ENCODE peak calls at places on chromosomes 7 and 10, in four cellular contexts. P is tibial artery, U is left lung, Z is endodermal cell. S is an unnamed sample.

GRCh38 chr7:77940647-77941046 is 142.1 kb downstream of the PHTF2 start:
- DNase-seq in P (no peak), U (no peak), Z (peak; percentile 65), S (no peak)

GRCh38 chr10:132364594-132364970 is 32.4 kb upstream of the PWWP2B start:
- DNase-seq in P (no peak), U (no peak), Z (no peak), S (no peak)

GRCh38 chr10:127254276-127254675 is 57.9 kb upstream of the INSYN2A start:
- DNase-seq in P (no peak), U (no peak), Z (no peak), S (no peak)

GRCh38 chr7:24480501-24480900 is 92.8 kb upstream of the PALS2 start:
- DNase-seq in P (no peak), U (no peak), Z (no peak), S (no peak)

GRCh38 chr7:97022451-97023306 is 2.0 kb downstream of the DLX5 start:
- DNase-seq in P (no peak), U (no peak), Z (peak; percentile 65), S (no peak)

GRCh38 chr10:49751216-49751615 is 10.9 kb downstream of the OGDHL start:
- DNase-seq in P (no peak), U (no peak), Z (no peak), S (no peak)

GRCh38 chr10:78712147-78712546 is 356.6 kb upstream of the ZMIZ1 start:
- DNase-seq in P (no peak), U (no peak), Z (peak; percentile 63), S (no peak)

GRCh38 chr7:18552943-18553584 is 57.5 kb downstream of the HDAC9 start:
- DNase-seq in P (no peak), U (no peak), Z (no peak), S (no peak)

GRCh38 chr10:30392564-30392990 is 41.4 kb upstream of the MAP3K8 start:
- DNase-seq in P (peak; percentile 63), U (peak; percentile 79), Z (peak; percentile 95), S (no peak)

GRCh38 chr7:138459300-138460175 is 521 bp upstream of the TRIM24 start:
- DNase-seq in P (peak; percentile 96), U (peak; percentile 98), Z (peak; percentile 99), S (peak; percentile 98)

DNA sequence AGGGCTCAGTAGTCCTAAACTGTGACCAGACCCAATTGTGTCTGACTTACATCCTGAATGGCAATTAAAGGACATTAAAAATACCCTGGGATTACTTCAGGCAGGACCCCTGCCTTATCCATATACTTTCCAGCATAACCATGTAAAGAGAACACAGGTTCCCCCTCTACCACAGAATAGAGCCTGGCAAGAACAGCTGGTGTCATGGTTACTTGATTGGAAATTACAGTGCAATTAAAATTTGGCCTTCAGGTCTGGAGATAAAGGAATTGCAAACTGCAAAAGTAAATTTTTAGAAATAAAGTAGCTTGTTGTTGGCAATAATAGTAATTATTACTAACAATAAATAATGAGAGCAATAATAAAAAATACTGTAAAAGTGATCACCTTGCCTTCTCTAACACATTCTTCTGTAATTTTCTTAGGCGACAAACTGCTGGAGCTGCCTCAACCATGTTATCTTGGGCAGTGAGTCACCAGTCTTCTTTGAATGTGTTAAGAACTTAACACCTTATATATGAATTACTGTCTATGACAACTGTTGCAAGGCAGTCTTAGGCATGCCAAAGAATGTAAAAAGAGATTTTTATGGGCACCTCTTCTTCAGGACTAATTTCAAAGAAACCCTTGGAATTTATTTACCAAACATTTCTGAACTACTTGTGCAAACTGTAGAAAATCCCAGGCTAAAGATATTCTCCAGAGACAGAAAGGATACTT is 53.7 kb downstream of the HIBADH start:
- DNase-seq in P (no peak), U (no peak), Z (no peak), S (no peak)
- H3K27ac ChIP-seq in P (no peak overlapping the region), U (no peak overlapping the region), Z (no peak overlapping the region), S (no peak overlapping the region)

DNA sequence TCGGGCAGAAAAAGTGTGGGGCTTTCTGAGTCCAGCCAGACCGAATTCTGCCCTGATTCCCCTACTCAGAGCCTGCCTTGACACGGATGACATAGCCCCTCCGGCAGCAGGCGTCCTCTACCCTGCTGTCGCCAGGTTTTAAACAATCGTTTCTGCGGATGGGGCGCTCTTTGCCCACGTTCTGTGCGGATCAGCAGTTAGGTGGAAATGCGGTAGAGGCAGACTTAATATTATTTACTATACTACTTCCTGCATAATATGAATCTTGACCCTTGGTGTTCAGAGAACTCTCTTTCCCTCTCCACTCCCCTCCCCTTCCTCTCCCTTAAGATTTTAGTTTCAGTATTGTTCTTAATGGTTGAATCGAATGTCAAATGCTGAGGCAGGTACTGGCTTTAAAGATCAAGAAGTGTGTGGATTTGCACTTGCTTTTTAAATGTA is 2.4 kb downstream of the GATA3 start:
- DNase-seq in P (no peak), U (no peak), Z (peak; percentile 64), S (no peak)
- H3K4me1 ChIP-seq in P (peaks cover 35% of the 10 kb centered on the region), U (peaks cover 68% of the 10 kb centered on the region), Z (peaks cover 25% of the 10 kb centered on the region), S (no peaks in the 10 kb centered on the region)

DNA sequence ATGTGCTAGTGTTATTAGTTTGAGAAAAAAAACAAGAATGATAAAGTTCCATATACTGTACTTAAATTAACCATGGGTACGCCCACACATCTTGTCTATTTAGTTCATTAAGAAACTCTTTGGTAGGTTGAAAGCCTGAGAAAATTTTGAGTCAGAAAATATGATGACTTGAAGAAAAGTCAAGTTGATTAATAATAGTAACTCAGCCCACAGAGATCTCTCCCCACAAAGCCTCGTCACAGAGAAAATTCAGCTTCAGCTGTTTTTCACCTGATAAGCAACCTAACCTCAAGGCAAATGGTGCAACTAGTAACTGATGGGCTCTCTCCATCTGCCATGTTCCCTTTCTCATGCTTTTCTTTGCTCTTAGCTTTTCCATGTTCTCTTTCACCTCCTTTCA is 1021.6 kb downstream of the GATA3 start:
- DNase-seq in P (no peak), U (no peak), Z (no peak), S (no peak)
- TF ChIP-seq CTCF in P (no peak), U (no peak), Z (no peak), S (no peak)

DNA sequence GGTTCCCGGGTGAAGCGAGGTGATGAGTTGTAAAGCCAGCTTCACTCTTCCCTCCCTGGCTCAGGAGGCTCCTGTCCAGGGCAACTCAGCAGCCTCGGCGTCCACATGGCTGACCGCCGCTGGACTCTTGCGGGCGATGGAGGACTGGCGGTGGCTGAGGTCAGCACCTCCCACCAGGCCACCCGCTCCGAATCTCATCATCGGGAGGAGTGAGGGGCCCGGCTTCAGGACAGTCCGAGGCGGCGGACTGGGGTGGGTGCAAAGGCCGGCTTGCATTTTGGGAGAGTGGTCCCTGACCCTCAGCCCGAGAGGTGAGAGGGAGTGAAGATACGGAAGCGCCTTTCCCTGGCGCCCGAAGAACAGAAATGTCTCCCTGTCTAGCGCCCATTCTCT is 760 bp downstream of the DNAJB12 start:
- DNase-seq in P (peak; percentile 35), U (no peak), Z (peak; percentile 76), S (no peak)
- H3K27ac ChIP-seq in P (peak overlapping the region; percentile 98), U (peak overlapping the region; percentile 97), Z (peak overlapping the region; percentile 98), S (peak overlapping the region; percentile 94)

GRCh38 chr10:75472685-75473084 is 41.3 kb downstream of the LRMDA start:
- DNase-seq in P (no peak), U (no peak), Z (no peak), S (no peak)
- H3K4me1 ChIP-seq in P (peaks cover 16% of the 10 kb centered on the region), U (peaks cover 40% of the 10 kb centered on the region), Z (no peaks in the 10 kb centered on the region), S (no peaks in the 10 kb centered on the region)